ENCODE peak calls at places on chromosome 4, in eight cellular contexts. One of them, this sample, is unnamed.

GRCh38 chr4:149785686-149786431 is 29.8 kb downstream of the IQCM start:
- DNase-seq in fibroblast of pulmonary artery: peak
- DNase-seq in PC-3: peak
- DNase-seq in astrocyte of the spinal cord: peak
- DNase-seq in endodermal cell: peak
- DNase-seq in transverse colon: no peak
- DNase-seq in GM12878: no peak
- DNase-seq in fibroblast of mammary gland: peak
- DNase-seq in this sample: no peak

GRCh38 chr4:125388653-125389052 is 73.9 kb downstream of the FAT4 start:
- DNase-seq in fibroblast of pulmonary artery: peak
- DNase-seq in PC-3: peak
- DNase-seq in astrocyte of the spinal cord: peak
- DNase-seq in endodermal cell: no peak
- DNase-seq in transverse colon: no peak
- DNase-seq in GM12878: no peak
- DNase-seq in fibroblast of mammary gland: peak
- DNase-seq in this sample: no peak

GRCh38 chr4:154132406-154132805 is 343.5 kb upstream of the SFRP2 start:
- DNase-seq in fibroblast of pulmonary artery: peak
- DNase-seq in PC-3: no peak
- DNase-seq in astrocyte of the spinal cord: no peak
- DNase-seq in endodermal cell: no peak
- DNase-seq in transverse colon: no peak
- DNase-seq in GM12878: no peak
- DNase-seq in fibroblast of mammary gland: no peak
- DNase-seq in this sample: no peak

GRCh38 chr4:82136161-82136801 is 237.5 kb downstream of the HNRNPD start:
- DNase-seq in fibroblast of pulmonary artery: no peak
- DNase-seq in PC-3: no peak
- DNase-seq in astrocyte of the spinal cord: no peak
- DNase-seq in endodermal cell: no peak
- DNase-seq in transverse colon: no peak
- DNase-seq in GM12878: no peak
- DNase-seq in fibroblast of mammary gland: no peak
- DNase-seq in this sample: no peak

GRCh38 chr4:14902337-14902736 is 99.9 kb upstream of the CPEB2 start:
- DNase-seq in fibroblast of pulmonary artery: no peak
- DNase-seq in PC-3: no peak
- DNase-seq in astrocyte of the spinal cord: no peak
- DNase-seq in endodermal cell: no peak
- DNase-seq in transverse colon: no peak
- DNase-seq in GM12878: no peak
- DNase-seq in fibroblast of mammary gland: no peak
- DNase-seq in this sample: no peak

GRCh38 chr4:7348946-7349900 is 85.5 kb downstream of the PSAPL1 start:
- DNase-seq in fibroblast of pulmonary artery: no peak
- DNase-seq in PC-3: no peak
- DNase-seq in astrocyte of the spinal cord: no peak
- DNase-seq in endodermal cell: no peak
- DNase-seq in transverse colon: no peak
- DNase-seq in GM12878: no peak
- DNase-seq in fibroblast of mammary gland: no peak
- DNase-seq in this sample: no peak

GRCh38 chr4:140150886-140151699 is 2.9 kb downstream of the MAML3 start:
- DNase-seq in fibroblast of pulmonary artery: peak
- DNase-seq in PC-3: peak
- DNase-seq in astrocyte of the spinal cord: peak
- DNase-seq in endodermal cell: peak
- DNase-seq in transverse colon: peak
- DNase-seq in GM12878: no peak
- DNase-seq in fibroblast of mammary gland: peak
- DNase-seq in this sample: peak

GRCh38 chr4:87053802-87054767 is 119.3 kb downstream of the AFF1 start:
- DNase-seq in fibroblast of pulmonary artery: no peak
- DNase-seq in PC-3: no peak
- DNase-seq in astrocyte of the spinal cord: no peak
- DNase-seq in endodermal cell: no peak
- DNase-seq in transverse colon: no peak
- DNase-seq in GM12878: no peak
- DNase-seq in fibroblast of mammary gland: no peak
- DNase-seq in this sample: no peak

GRCh38 chr4:164396439-164396838 is 357.5 kb upstream of the SMIM31 start:
- DNase-seq in fibroblast of pulmonary artery: no peak
- DNase-seq in PC-3: peak
- DNase-seq in astrocyte of the spinal cord: peak
- DNase-seq in endodermal cell: no peak
- DNase-seq in transverse colon: no peak
- DNase-seq in GM12878: no peak
- DNase-seq in fibroblast of mammary gland: peak
- DNase-seq in this sample: no peak

GRCh38 chr4:77418333-77418732 is 187.3 kb upstream of the CXCL13 start:
- DNase-seq in fibroblast of pulmonary artery: peak
- DNase-seq in PC-3: peak
- DNase-seq in astrocyte of the spinal cord: no peak
- DNase-seq in endodermal cell: peak
- DNase-seq in transverse colon: peak
- DNase-seq in GM12878: no peak
- DNase-seq in fibroblast of mammary gland: peak
- DNase-seq in this sample: no peak

GRCh38 chr4:26780524-26780923 is 80.1 kb upstream of the STIM2 start:
- DNase-seq in fibroblast of pulmonary artery: peak
- DNase-seq in PC-3: peak
- DNase-seq in astrocyte of the spinal cord: peak
- DNase-seq in endodermal cell: no peak
- DNase-seq in transverse colon: no peak
- DNase-seq in GM12878: no peak
- DNase-seq in fibroblast of mammary gland: peak
- DNase-seq in this sample: no peak

GRCh38 chr4:18480342-18480741 is 458.8 kb upstream of the LCORL start:
- DNase-seq in fibroblast of pulmonary artery: no peak
- DNase-seq in PC-3: no peak
- DNase-seq in astrocyte of the spinal cord: no peak
- DNase-seq in endodermal cell: no peak
- DNase-seq in transverse colon: no peak
- DNase-seq in GM12878: no peak
- DNase-seq in fibroblast of mammary gland: no peak
- DNase-seq in this sample: no peak

GRCh38 chr4:158812543-158812942 is 43.7 kb downstream of the FNIP2 start:
- DNase-seq in fibroblast of pulmonary artery: no peak
- DNase-seq in PC-3: no peak
- DNase-seq in astrocyte of the spinal cord: no peak
- DNase-seq in endodermal cell: no peak
- DNase-seq in transverse colon: no peak
- DNase-seq in GM12878: no peak
- DNase-seq in fibroblast of mammary gland: no peak
- DNase-seq in this sample: no peak

GRCh38 chr4:3708611-3709010 is 57.6 kb upstream of the ADRA2C start:
- DNase-seq in fibroblast of pulmonary artery: no peak
- DNase-seq in PC-3: no peak
- DNase-seq in astrocyte of the spinal cord: no peak
- DNase-seq in endodermal cell: peak
- DNase-seq in transverse colon: no peak
- DNase-seq in GM12878: no peak
- DNase-seq in fibroblast of mammary gland: no peak
- DNase-seq in this sample: no peak

GRCh38 chr4:28973591-28974350 is 1746.4 kb upstream of the PCDH7 start:
- DNase-seq in fibroblast of pulmonary artery: peak
- DNase-seq in PC-3: peak
- DNase-seq in astrocyte of the spinal cord: peak
- DNase-seq in endodermal cell: no peak
- DNase-seq in transverse colon: no peak
- DNase-seq in GM12878: no peak
- DNase-seq in fibroblast of mammary gland: peak
- DNase-seq in this sample: no peak

GRCh38 chr4:31175242-31175910 is 455.2 kb downstream of the PCDH7 start:
- DNase-seq in fibroblast of pulmonary artery: no peak
- DNase-seq in PC-3: peak
- DNase-seq in astrocyte of the spinal cord: peak
- DNase-seq in endodermal cell: no peak
- DNase-seq in transverse colon: no peak
- DNase-seq in GM12878: no peak
- DNase-seq in fibroblast of mammary gland: peak
- DNase-seq in this sample: no peak

GRCh38 chr4:150127757-150128156 is 49.5 kb downstream of the DCLK2 start:
- DNase-seq in fibroblast of pulmonary artery: no peak
- DNase-seq in PC-3: peak
- DNase-seq in astrocyte of the spinal cord: peak
- DNase-seq in endodermal cell: no peak
- DNase-seq in transverse colon: no peak
- DNase-seq in GM12878: no peak
- DNase-seq in fibroblast of mammary gland: peak
- DNase-seq in this sample: no peak

GRCh38 chr4:166121897-166122296 is 248.9 kb downstream of the TLL1 start:
- DNase-seq in fibroblast of pulmonary artery: no peak
- DNase-seq in PC-3: no peak
- DNase-seq in astrocyte of the spinal cord: no peak
- DNase-seq in endodermal cell: no peak
- DNase-seq in transverse colon: no peak
- DNase-seq in GM12878: no peak
- DNase-seq in fibroblast of mammary gland: no peak
- DNase-seq in this sample: no peak

GRCh38 chr4:103996637-103997036 is 276.9 kb upstream of the TACR3 start:
- DNase-seq in fibroblast of pulmonary artery: peak
- DNase-seq in PC-3: peak
- DNase-seq in astrocyte of the spinal cord: peak
- DNase-seq in endodermal cell: peak
- DNase-seq in transverse colon: no peak
- DNase-seq in GM12878: no peak
- DNase-seq in fibroblast of mammary gland: peak
- DNase-seq in this sample: no peak

GRCh38 chr4:103998752-103999151 is 279.0 kb upstream of the TACR3 start:
- DNase-seq in fibroblast of pulmonary artery: no peak
- DNase-seq in PC-3: no peak
- DNase-seq in astrocyte of the spinal cord: no peak
- DNase-seq in endodermal cell: no peak
- DNase-seq in transverse colon: no peak
- DNase-seq in GM12878: no peak
- DNase-seq in fibroblast of mammary gland: no peak
- DNase-seq in this sample: no peak

GRCh38 chr4:103994059-103994458 is 274.3 kb upstream of the TACR3 start:
- DNase-seq in fibroblast of pulmonary artery: no peak
- DNase-seq in PC-3: peak
- DNase-seq in astrocyte of the spinal cord: peak
- DNase-seq in endodermal cell: no peak
- DNase-seq in transverse colon: no peak
- DNase-seq in GM12878: no peak
- DNase-seq in fibroblast of mammary gland: peak
- DNase-seq in this sample: no peak

DNA sequence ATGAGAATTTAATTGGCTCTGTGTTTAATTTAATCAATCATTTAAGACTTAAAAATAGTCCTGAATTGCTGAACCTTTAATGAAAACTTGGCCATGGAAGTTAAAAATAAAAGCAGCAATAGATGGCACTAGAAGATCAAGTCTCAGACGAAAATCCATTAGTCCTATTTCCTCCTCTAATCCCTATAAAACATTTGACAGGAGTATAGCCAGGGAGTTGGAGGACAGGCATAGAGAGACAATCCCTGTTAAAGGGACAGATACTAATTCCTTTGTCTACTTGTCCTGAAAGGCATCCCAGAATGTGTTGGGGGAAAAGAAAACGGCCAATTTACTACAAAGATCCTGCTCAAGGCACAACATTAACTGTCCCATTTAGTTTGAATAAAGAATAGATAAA is 276.3 kb upstream of the TACR3 start:
- DNase-seq in fibroblast of pulmonary artery: peak
- DNase-seq in PC-3: peak
- DNase-seq in astrocyte of the spinal cord: peak
- DNase-seq in endodermal cell: peak
- DNase-seq in transverse colon: no peak
- DNase-seq in GM12878: no peak
- DNase-seq in fibroblast of mammary gland: peak
- DNase-seq in this sample: no peak
- TF ChIP-seq CTCF in fibroblast of pulmonary artery: no peak
- TF ChIP-seq CTCF in PC-3: peak
- TF ChIP-seq CTCF in astrocyte of the spinal cord: peak
- TF ChIP-seq CTCF in endodermal cell: no peak
- TF ChIP-seq CTCF in transverse colon: no peak
- TF ChIP-seq CTCF in GM12878: no peak
- TF ChIP-seq CTCF in fibroblast of mammary gland: no peak
- TF ChIP-seq CTCF in this sample: no peak

GRCh38 chr4:111943796-111944203 is 201.5 kb upstream of the FAM241A start:
- DNase-seq in fibroblast of pulmonary artery: peak
- DNase-seq in PC-3: peak
- DNase-seq in astrocyte of the spinal cord: peak
- DNase-seq in endodermal cell: peak
- DNase-seq in transverse colon: peak
- DNase-seq in GM12878: no peak
- DNase-seq in fibroblast of mammary gland: peak
- DNase-seq in this sample: no peak
- TF ChIP-seq CTCF in fibroblast of pulmonary artery: peak
- TF ChIP-seq CTCF in PC-3: peak
- TF ChIP-seq CTCF in astrocyte of the spinal cord: peak
- TF ChIP-seq CTCF in endodermal cell: peak
- TF ChIP-seq CTCF in transverse colon: peak
- TF ChIP-seq CTCF in GM12878: peak
- TF ChIP-seq CTCF in fibroblast of mammary gland: peak
- TF ChIP-seq CTCF in this sample: peak

GRCh38 chr4:10188400-10189004 is 71.9 kb upstream of the WDR1 start:
- DNase-seq in fibroblast of pulmonary artery: no peak
- DNase-seq in PC-3: no peak
- DNase-seq in astrocyte of the spinal cord: no peak
- DNase-seq in endodermal cell: no peak
- DNase-seq in transverse colon: no peak
- DNase-seq in GM12878: no peak
- DNase-seq in fibroblast of mammary gland: no peak
- DNase-seq in this sample: no peak

GRCh38 chr4:10184501-10184938 is 67.9 kb upstream of the WDR1 start:
- DNase-seq in fibroblast of pulmonary artery: no peak
- DNase-seq in PC-3: no peak
- DNase-seq in astrocyte of the spinal cord: no peak
- DNase-seq in endodermal cell: no peak
- DNase-seq in transverse colon: no peak
- DNase-seq in GM12878: no peak
- DNase-seq in fibroblast of mammary gland: no peak
- DNase-seq in this sample: no peak

GRCh38 chr4:10184051-10184450 is 67.5 kb upstream of the WDR1 start:
- DNase-seq in fibroblast of pulmonary artery: peak
- DNase-seq in PC-3: no peak
- DNase-seq in astrocyte of the spinal cord: no peak
- DNase-seq in endodermal cell: no peak
- DNase-seq in transverse colon: no peak
- DNase-seq in GM12878: no peak
- DNase-seq in fibroblast of mammary gland: no peak
- DNase-seq in this sample: no peak

GRCh38 chr4:10185518-10186227 is 69.1 kb upstream of the WDR1 start:
- DNase-seq in fibroblast of pulmonary artery: no peak
- DNase-seq in PC-3: no peak
- DNase-seq in astrocyte of the spinal cord: no peak
- DNase-seq in endodermal cell: no peak
- DNase-seq in transverse colon: no peak
- DNase-seq in GM12878: no peak
- DNase-seq in fibroblast of mammary gland: no peak
- DNase-seq in this sample: no peak

GRCh38 chr4:10186228-10187214 is 69.9 kb upstream of the WDR1 start:
- DNase-seq in fibroblast of pulmonary artery: peak
- DNase-seq in PC-3: no peak
- DNase-seq in astrocyte of the spinal cord: no peak
- DNase-seq in endodermal cell: no peak
- DNase-seq in transverse colon: no peak
- DNase-seq in GM12878: no peak
- DNase-seq in fibroblast of mammary gland: no peak
- DNase-seq in this sample: no peak
- TF ChIP-seq CTCF in fibroblast of pulmonary artery: peak
- TF ChIP-seq CTCF in PC-3: no peak
- TF ChIP-seq CTCF in astrocyte of the spinal cord: no peak
- TF ChIP-seq CTCF in endodermal cell: peak
- TF ChIP-seq CTCF in transverse colon: no peak
- TF ChIP-seq CTCF in GM12878: no peak
- TF ChIP-seq CTCF in fibroblast of mammary gland: no peak
- TF ChIP-seq CTCF in this sample: no peak

GRCh38 chr4:47686294-47686872 is 151.5 kb downstream of the CORIN start:
- DNase-seq in fibroblast of pulmonary artery: peak
- DNase-seq in PC-3: peak
- DNase-seq in astrocyte of the spinal cord: peak
- DNase-seq in endodermal cell: peak
- DNase-seq in transverse colon: peak
- DNase-seq in GM12878: peak
- DNase-seq in fibroblast of mammary gland: peak
- DNase-seq in this sample: no peak
- TF ChIP-seq CTCF in fibroblast of pulmonary artery: peak
- TF ChIP-seq CTCF in PC-3: peak
- TF ChIP-seq CTCF in astrocyte of the spinal cord: peak
- TF ChIP-seq CTCF in endodermal cell: peak
- TF ChIP-seq CTCF in transverse colon: peak
- TF ChIP-seq CTCF in GM12878: peak
- TF ChIP-seq CTCF in fibroblast of mammary gland: peak
- TF ChIP-seq CTCF in this sample: peak

This sample was measured in mesothelial cell of epicardium.